ENCODE peak calls at places on chromosomes 12 and 14, in nine cellular contexts. A, R, P, H, E, F, G, I and N are unnamed samples. For H3K36me3 and H3K27me3, the result is how much of the 10 kb centered on the place peaks cover.

GRCh38 chr12:99121476-99121965 is 476.4 kb downstream of the APAF1 start:
- DNase-seq in R (no peak), E (no peak), H (no peak), F (no peak), I (no peak), A (no peak), G (no peak), P (no peak), N (no peak)

GRCh38 chr14:90717916-90718315 is 98.3 kb downstream of the TTC7B start:
- DNase-seq in R (no peak), H (no peak), P (no peak), A (no peak), G (no peak), E (no peak), I (peak), F (no peak), N (no peak)

GRCh38 chr14:29925736-29926135 is 1.9 kb downstream of the PRKD1 start:
- DNase-seq in H (no peak), A (no peak), E (no peak), F (no peak), R (no peak), I (peak), G (no peak), P (no peak), N (no peak)

GRCh38 chr12:63965936-63966602 is 121.6 kb downstream of the SRGAP1 start:
- DNase-seq in F (no peak), G (no peak), H (no peak), A (no peak), R (no peak), P (no peak), I (peak), E (no peak), N (no peak)

GRCh38 chr12:50564240-50564947 is 59.6 kb downstream of the DIP2B start:
- DNase-seq in H (no peak), A (no peak), P (no peak), E (no peak), F (no peak), R (no peak), G (no peak), I (peak), N (no peak)

GRCh38 chr12:129773170-129773493 is 130.7 kb downstream of the TMEM132D start:
- DNase-seq in F (no peak), E (no peak), A (no peak), P (no peak), R (no peak), H (no peak), G (no peak), I (no peak), N (no peak)

GRCh38 chr14:97107760-97108159 is 310.6 kb downstream of the VRK1 start:
- DNase-seq in F (no peak), P (no peak), R (no peak), A (no peak), G (no peak), E (no peak), H (no peak), I (no peak), N (no peak)

GRCh38 chr12:106342397-106343212 is 14.9 kb upstream of the POLR3B start:
- DNase-seq in P (peak), R (no peak), G (no peak), E (no peak), H (peak), F (peak), I (peak), A (no peak), N (no peak)

GRCh38 chr12:90102957-90103652 is 394.5 kb upstream of the ATP2B1 start:
- DNase-seq in F (peak), E (no peak), R (peak), H (no peak), G (no peak), I (peak), P (no peak), A (peak), N (peak)

GRCh38 chr12:58896278-58896677 is 24.0 kb downstream of the LRIG3 start:
- DNase-seq in P (no peak), R (no peak), F (peak), H (no peak), E (no peak), I (no peak), G (no peak), A (no peak), N (no peak)

GRCh38 chr12:58905422-58905821 is 14.9 kb downstream of the LRIG3 start:
- DNase-seq in H (no peak), R (no peak), F (no peak), P (no peak), A (no peak), E (no peak), G (no peak), I (no peak), N (no peak)

GRCh38 chr12:58897969-58898368 is 22.3 kb downstream of the LRIG3 start:
- DNase-seq in E (no peak), R (no peak), P (no peak), F (no peak), G (no peak), H (no peak), A (no peak), I (no peak), N (no peak)

GRCh38 chr12:58906917-58907316 is 13.4 kb downstream of the LRIG3 start:
- DNase-seq in R (no peak), H (no peak), P (no peak), A (no peak), I (no peak), E (no peak), G (no peak), F (peak), N (no peak)

GRCh38 chr12:58901664-58902063 is 18.6 kb downstream of the LRIG3 start:
- DNase-seq in E (no peak), G (no peak), A (no peak), P (no peak), I (no peak), F (no peak), H (no peak), R (no peak), N (no peak)
- H3K36me3 ChIP-seq in E (under half), G (half or more), A (under half), P (under half), I (under half), F (under half), H (under half), R (under half), N (under half)

DNA sequence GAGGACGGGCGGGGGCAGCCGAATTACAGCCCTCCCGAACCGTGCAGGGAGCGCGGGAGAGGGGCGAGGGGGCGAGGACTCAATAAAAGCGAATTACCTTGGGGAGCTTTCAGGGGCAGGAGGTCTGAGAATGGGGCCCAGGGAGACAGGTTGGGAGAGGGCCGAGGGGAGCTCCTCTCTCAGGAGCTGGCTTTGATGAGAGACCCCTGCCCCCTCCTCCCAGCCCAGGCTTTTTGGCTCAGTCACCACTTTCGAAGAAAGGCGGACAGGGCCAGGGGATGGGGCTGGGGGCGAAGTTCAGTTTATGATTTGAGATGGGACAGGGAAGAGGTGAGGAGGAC is 783 bp downstream of the HOXC9 start:
- DNase-seq in P (no peak), G (no peak), A (no peak), I (no peak), R (no peak), F (no peak), E (no peak), H (no peak), N (no peak)
- H3K27me3 ChIP-seq in P (half or more), G (half or more), A (half or more), I (half or more), R (half or more), F (half or more), E (half or more), H (half or more), N (half or more)

DNA sequence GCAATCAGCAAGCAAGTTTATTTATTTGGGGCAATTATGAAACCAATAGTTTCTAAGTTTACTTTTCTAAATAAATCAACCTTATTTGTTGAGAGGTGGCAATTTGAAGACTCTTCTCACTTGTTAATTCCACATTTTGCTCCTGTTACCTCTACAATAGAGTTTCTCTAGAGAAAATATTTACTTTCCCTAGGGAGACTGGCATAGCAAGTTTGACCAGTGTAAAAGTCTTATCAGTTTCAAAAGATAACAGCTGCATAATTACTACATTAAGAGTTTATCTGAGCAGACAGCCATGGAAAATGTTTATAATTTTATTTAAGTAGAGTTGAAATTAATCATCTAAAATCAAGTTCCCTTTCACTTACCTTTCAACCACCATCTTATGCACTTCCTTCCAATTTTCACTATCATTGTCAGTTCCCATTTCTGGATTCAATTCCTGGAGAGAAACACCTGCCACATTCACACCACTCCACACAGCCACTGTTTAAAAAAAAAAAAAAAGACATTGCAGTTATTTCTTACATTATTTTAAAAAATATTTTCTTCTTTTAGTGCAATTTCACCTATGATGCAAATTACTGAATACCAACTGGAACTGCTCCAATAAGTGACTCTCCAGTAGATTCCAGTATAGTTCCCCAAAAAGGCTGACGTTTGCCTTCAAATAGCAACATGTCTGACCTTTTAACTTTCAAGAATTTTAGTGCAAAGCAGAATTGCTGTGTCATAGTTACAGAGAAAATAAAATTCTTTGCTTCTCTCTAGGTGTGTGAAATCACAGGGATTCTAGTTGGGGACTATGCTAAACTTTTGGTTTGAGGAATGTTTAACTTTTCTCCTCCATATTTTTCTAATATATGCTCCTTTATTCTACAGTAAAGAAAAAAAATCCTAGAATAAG is 19.4 kb downstream of the LDHB start:
- DNase-seq in A (no peak), H (no peak), F (no peak), R (no peak), E (no peak), P (no peak), G (no peak), I (peak), N (no peak)
- H3K36me3 ChIP-seq in A (under half), H (half or more), F (under half), R (half or more), E (half or more), P (under half), G (half or more), I (under half), N (under half)

GRCh38 chr12:54135621-54136027 is 53.2 kb downstream of the SMUG1 start:
- DNase-seq in E (no peak), P (peak), G (no peak), H (no peak), R (no peak), F (no peak), A (no peak), I (no peak), N (no peak)

GRCh38 chr12:54139030-54139429 is 49.8 kb downstream of the SMUG1 start:
- DNase-seq in E (no peak), P (no peak), F (no peak), R (no peak), H (no peak), I (no peak), G (no peak), A (no peak), N (no peak)

GRCh38 chr12:54134850-54135249 is 53.9 kb downstream of the SMUG1 start:
- DNase-seq in F (no peak), A (no peak), E (no peak), I (no peak), H (no peak), P (no peak), G (no peak), R (no peak), N (no peak)

GRCh38 chr12:54138219-54138618 is 50.6 kb downstream of the SMUG1 start:
- DNase-seq in I (no peak), F (no peak), G (no peak), P (no peak), H (no peak), E (no peak), R (no peak), A (no peak), N (no peak)

DNA sequence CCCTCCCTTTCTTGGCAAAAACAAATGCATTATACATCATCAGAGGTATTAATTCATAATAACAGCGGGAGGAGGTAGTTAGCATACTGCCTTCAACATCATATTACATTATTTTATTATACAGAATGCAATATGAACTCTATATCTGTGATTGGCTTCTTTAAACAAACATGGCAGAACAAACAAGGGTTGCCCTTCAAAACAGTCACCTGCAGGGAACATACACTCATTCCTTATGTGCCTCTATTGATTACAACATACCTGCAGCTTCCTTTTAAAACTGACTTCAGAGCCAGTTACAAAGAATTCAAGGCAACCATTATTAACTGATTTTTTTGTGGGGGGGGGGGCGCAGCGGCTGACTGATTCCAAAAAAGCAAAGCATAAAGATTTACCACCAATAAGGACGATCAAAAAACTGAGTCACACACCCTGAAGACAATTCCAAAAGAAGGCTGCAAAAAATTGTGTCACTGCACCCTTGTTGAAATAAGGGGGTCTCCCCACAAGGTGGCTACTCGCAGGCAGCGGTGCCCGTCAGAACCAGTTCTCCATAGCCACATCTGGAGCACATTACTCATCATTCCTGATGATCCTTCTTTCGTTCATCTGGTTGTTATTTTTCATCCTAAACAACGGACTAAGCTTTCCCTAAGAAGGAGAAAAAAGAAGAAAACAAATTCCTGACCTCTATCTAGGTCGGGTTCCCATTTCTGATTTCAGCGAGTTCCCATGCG is 51.8 kb downstream of the SMUG1 start:
- DNase-seq in E (no peak), A (no peak), P (no peak), I (no peak), R (no peak), F (no peak), H (no peak), G (no peak), N (no peak)
- H3K27me3 ChIP-seq in E (under half), A (under half), P (under half), I (under half), R (under half), F (under half), H (half or more), G (half or more), N (half or more)

DNA sequence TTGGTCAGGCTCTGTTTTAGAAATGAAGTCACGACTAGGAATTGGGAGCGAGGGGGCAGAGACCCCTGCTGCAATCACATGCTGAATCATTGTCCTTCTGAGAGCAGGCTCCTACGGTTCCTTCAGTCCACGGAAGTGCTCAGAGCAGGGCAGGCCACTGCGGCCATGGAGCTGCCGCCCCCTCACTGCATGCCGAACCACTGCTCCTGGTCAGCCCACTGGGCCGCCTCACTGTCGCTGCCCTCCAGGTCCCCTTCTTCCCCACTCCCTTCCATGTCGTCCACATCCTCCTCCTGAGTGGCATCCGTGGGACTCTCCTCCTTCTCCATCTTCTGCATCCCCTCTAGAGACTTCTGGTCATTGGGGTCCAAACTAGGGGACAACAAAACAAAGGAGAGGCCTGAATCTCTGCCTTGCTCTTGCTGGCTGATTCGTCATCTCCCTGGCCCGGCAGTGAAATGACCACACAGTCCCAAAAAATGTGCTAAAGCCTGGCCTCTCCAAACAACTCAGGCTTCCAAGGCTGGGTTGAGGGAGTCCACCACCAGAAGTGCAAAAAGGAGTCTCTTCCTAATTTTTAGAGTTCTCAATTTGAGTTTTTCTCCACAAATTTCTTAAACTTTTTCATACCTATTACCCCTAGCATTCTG is 29.4 kb downstream of the ANAPC7 start:
- DNase-seq in E (no peak), I (no peak), P (no peak), A (no peak), F (no peak), G (no peak), R (no peak), H (no peak), N (no peak)
- H3K36me3 ChIP-seq in E (half or more), I (under half), P (under half), A (under half), F (under half), G (half or more), R (under half), H (half or more), N (under half)

DNA sequence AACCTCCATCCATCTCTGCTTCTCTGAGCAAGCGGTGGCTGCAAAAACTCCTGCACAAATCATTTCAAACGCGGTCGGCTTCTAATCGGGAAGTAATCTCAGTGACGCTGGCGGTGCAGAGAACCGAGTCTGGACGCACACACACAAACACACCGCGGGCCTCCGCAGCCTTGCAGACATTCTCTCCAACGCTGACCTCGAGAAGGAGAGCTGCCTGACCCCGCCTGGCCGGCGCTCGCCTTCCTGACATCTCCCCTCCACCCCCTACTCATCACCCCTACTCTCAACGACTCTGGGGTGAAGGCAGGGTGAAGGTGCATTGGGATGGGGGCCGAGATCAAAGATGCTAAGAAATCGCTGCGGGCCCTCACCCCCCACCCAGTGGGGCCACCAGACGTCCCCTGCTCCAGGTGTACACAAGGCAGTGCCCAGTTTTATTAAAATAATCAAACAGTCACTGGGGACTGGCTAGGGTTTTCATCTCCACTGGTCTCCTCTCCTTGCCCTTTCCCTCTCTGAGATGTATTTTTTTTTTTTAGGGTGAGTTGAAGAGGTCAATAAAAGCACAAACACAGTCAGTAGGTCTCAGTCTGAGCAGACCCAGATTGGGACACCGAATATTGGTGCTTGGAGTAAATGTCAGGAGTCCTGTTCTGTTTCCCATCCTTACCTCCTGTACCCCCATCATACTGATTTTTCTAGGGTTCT is 536 bp upstream of the TBX5 start:
- DNase-seq in P (no peak), R (no peak), H (no peak), I (no peak), G (peak), F (no peak), A (no peak), E (no peak), N (peak)
- H3K27me3 ChIP-seq in P (half or more), R (under half), H (half or more), I (under half), G (half or more), F (half or more), A (under half), E (half or more), N (half or more)

DNA sequence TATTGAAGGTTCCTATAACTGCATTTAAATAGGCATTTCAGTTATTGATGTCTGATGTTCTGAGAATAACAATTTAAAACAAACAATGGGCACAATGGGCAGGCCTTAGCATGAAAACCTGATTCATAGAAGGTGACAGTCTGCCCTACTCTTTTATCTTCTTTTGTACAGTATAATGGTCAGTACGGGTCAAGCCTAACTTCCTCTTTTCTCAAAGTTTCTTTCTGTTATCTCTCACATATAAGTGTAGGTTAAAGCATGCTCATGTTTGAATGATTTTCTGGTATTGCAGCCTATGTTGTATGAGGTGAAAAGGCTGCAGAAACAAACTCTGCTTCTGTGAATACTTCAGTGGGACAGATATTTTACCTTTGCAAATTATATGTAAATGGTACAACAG is 14.2 kb downstream of the FKBP3 start:
- DNase-seq in G (no peak), R (no peak), H (no peak), I (no peak), F (peak), A (no peak), P (no peak), E (no peak), N (no peak)
- H3K36me3 ChIP-seq in G (half or more), R (under half), H (half or more), I (under half), F (under half), A (under half), P (under half), E (half or more), N (under half)

GRCh38 chr14:56797003-56797568 is 13.2 kb downstream of the OTX2 start:
- DNase-seq in A (no peak), I (no peak), G (peak), F (no peak), E (no peak), P (no peak), H (no peak), R (no peak), N (peak)

GRCh38 chr14:56795284-56795622 is 15.0 kb downstream of the OTX2 start:
- DNase-seq in E (no peak), I (no peak), R (no peak), P (no peak), A (no peak), G (no peak), H (no peak), F (no peak), N (no peak)

GRCh38 chr14:56794557-56795283 is 15.6 kb downstream of the OTX2 start:
- DNase-seq in G (peak), P (no peak), A (no peak), H (no peak), F (no peak), I (no peak), E (no peak), R (no peak), N (peak)

GRCh38 chr14:56797569-56798446 is 12.5 kb downstream of the OTX2 start:
- DNase-seq in E (no peak), P (no peak), R (no peak), A (no peak), F (no peak), H (no peak), G (peak), I (no peak), N (peak)

GRCh38 chr14:56796259-56796658 is 14.0 kb downstream of the OTX2 start:
- DNase-seq in H (no peak), G (peak), P (no peak), F (no peak), I (no peak), R (no peak), A (no peak), E (no peak), N (peak)
- H3K27me3 ChIP-seq in H (half or more), G (under half), P (half or more), F (half or more), I (half or more), R (under half), A (under half), E (half or more), N (half or more)